ENCODE peak calls at places on chromosomes 3 and 15, in nine cellular contexts. E is HepG2; G is CD4-positive, CD25-positive, alpha-beta regulatory T cell; M is effector memory CD8-positive, alpha-beta T cell; L is upper lobe of right lung; X is K562; H is left lung; P is central memory CD8-positive, alpha-beta T cell; O is natural killer cell. V is an unnamed sample.

GRCh38 chr15:52667597-52667996 is 11.6 kb downstream of the ATOSA start:
- ATAC-seq in E (no peak), L (no peak), H (no peak), P (no peak), O (no peak), X (no peak), G (no peak), M (no peak), V (peak)

GRCh38 chr15:57973534-57973933 is 92.0 kb downstream of the ALDH1A2 start:
- ATAC-seq in L (no peak), X (no peak), M (no peak), G (no peak), H (no peak), P (no peak), O (no peak), E (no peak), V (no peak)

GRCh38 chr3:176479291-176479690 is 718.0 kb downstream of the TBL1XR1 start:
- ATAC-seq in E (no peak), X (no peak), G (no peak), H (no peak), M (no peak), P (no peak), O (no peak), L (no peak), V (no peak)

GRCh38 chr3:47299396-47300318 is 16.9 kb downstream of the KLHL18 start:
- ATAC-seq in M (no peak), P (no peak), X (peak), L (no peak), H (no peak), E (peak), G (peak), O (no peak), V (no peak)

GRCh38 chr3:101685870-101686307 is 629 bp downstream of the RPL24 start:
- ATAC-seq in M (peak), L (peak), H (peak), O (peak), E (peak), X (peak), P (peak), G (no peak), V (peak)

GRCh38 chr3:71397046-71397445 is 186.5 kb downstream of the FOXP1 start:
- ATAC-seq in X (peak), H (peak), L (peak), P (no peak), G (no peak), M (no peak), O (no peak), E (peak), V (peak)

GRCh38 chr3:111692593-111693552 is 97.7 kb upstream of the ZBED2 start:
- ATAC-seq in M (no peak), L (no peak), H (no peak), P (no peak), G (no peak), E (no peak), O (no peak), X (no peak), V (no peak)

GRCh38 chr3:190701096-190701532 is 161.4 kb downstream of the GMNC start:
- ATAC-seq in X (no peak), O (no peak), P (no peak), E (peak), M (no peak), G (no peak), L (peak), H (peak), V (peak)

GRCh38 chr3:137165117-137165806 is 207.5 kb downstream of the IL20RB start:
- ATAC-seq in X (peak), P (no peak), E (no peak), M (no peak), G (no peak), O (no peak), L (no peak), H (no peak), V (peak)

GRCh38 chr3:71201939-71202338 is 381.6 kb downstream of the FOXP1 start:
- ATAC-seq in E (no peak), G (no peak), L (peak), O (no peak), H (peak), M (no peak), P (no peak), X (no peak), V (no peak)

GRCh38 chr15:90080818-90081382 is 21.4 kb downstream of the IDH2 start:
- ATAC-seq in P (no peak), O (no peak), H (no peak), X (no peak), M (no peak), E (no peak), G (no peak), L (peak), V (no peak)

GRCh38 chr15:67025719-67026118 is 39.7 kb upstream of the SMAD3 start:
- ATAC-seq in X (peak), P (no peak), H (peak), G (no peak), E (no peak), M (no peak), O (no peak), L (peak), V (no peak)

GRCh38 chr15:42210703-42211102 is 2.6 kb upstream of the VPS39 start:
- ATAC-seq in P (no peak), L (peak), G (no peak), O (no peak), E (no peak), H (peak), M (no peak), X (no peak), V (no peak)

GRCh38 chr3:114651555-114651954 is 357.7 kb downstream of the TIGIT start:
- ATAC-seq in O (no peak), H (no peak), P (no peak), E (no peak), G (no peak), L (no peak), M (no peak), X (no peak), V (no peak)

GRCh38 chr15:35928847-35929246 is 382.9 kb upstream of the DPH6 start:
- ATAC-seq in E (no peak), G (no peak), L (no peak), H (no peak), P (no peak), X (no peak), M (no peak), O (no peak), V (no peak)

GRCh38 chr3:34364345-34364744 is 565.9 kb downstream of the PDCD6IP start:
- ATAC-seq in P (no peak), X (no peak), G (no peak), M (no peak), E (no peak), L (peak), H (no peak), O (no peak), V (peak)

GRCh38 chr15:56233549-56233948 is 10.1 kb downstream of the RFX7 start:
- ATAC-seq in P (no peak), G (no peak), L (no peak), E (no peak), O (no peak), X (no peak), H (no peak), M (no peak), V (no peak)

GRCh38 chr3:57230006-57230405 is 2.5 kb downstream of the APPL1 start:
- ATAC-seq in P (no peak), H (no peak), X (no peak), G (no peak), O (no peak), L (no peak), E (no peak), M (no peak), V (no peak)

GRCh38 chr3:118472586-118472985 is 562.1 kb downstream of the IGSF11 start:
- ATAC-seq in O (no peak), L (no peak), H (no peak), P (no peak), E (no peak), X (no peak), G (no peak), M (no peak), V (peak)

GRCh38 chr3:193940526-193940925 is 195.4 kb upstream of the HES1 start:
- ATAC-seq in L (no peak), O (no peak), M (no peak), E (no peak), P (no peak), H (no peak), G (no peak), X (no peak), V (no peak)

GRCh38 chr3:195096484-195097330 is 174.3 kb downstream of the XXYLT1 start:
- ATAC-seq in E (no peak), X (no peak), H (no peak), P (no peak), O (no peak), G (no peak), M (no peak), L (no peak), V (no peak)

V was measured in esophagus mucosa.